ENCODE peak calls at places on chromosomes 2 and 18, in six cellular contexts. F, E, R, O, J and N are unnamed samples.

GRCh38 chr18:62107881-62108280 is 79.0 kb downstream of the PIGN start:
- DNase-seq in F (no peak), E (no peak), R (no peak), O (no peak), J (no peak), N (no peak)

GRCh38 chr2:10063566-10063965 is 16.6 kb downstream of the CYS1 start:
- DNase-seq in F (no peak), E (no peak), R (no peak), O (no peak), J (no peak), N (no peak)

GRCh38 chr18:72056171-72056570 is 488.0 kb downstream of the CBLN2 start:
- DNase-seq in F (peak), E (no peak), R (no peak), O (no peak), J (no peak), N (no peak)

GRCh38 chr18:3594760-3595241 is 144.8 kb downstream of the TGIF1 start:
- DNase-seq in F (no peak), E (peak), R (peak), O (peak), J (peak), N (no peak)

GRCh38 chr2:164485541-164485940 is 135.7 kb downstream of the GRB14 start:
- DNase-seq in F (no peak), E (no peak), R (no peak), O (no peak), J (peak), N (peak)

GRCh38 chr2:240384711-240385450 is 50.6 kb upstream of the GPC1 start:
- DNase-seq in F (no peak), E (no peak), R (no peak), O (no peak), J (peak), N (no peak)

GRCh38 chr2:217049376-217049775 is 189.5 kb upstream of the TNP1 start:
- DNase-seq in F (no peak), E (no peak), R (no peak), O (no peak), J (no peak), N (no peak)

GRCh38 chr2:192195548-192196418 is 1.1 kb upstream of the TMEFF2 start:
- DNase-seq in F (no peak), E (no peak), R (peak), O (no peak), J (peak), N (peak)